ENCODE peak calls at places on chromosomes 12 and 14, in nine cellular contexts. K, J, M, X, L, C, Y, H and Z are unnamed samples.

GRCh38 chr12:27780612-27781408 is 774 bp upstream of the MANSC4 start:
- DNase-seq in K (peak), J (peak), M (peak), X (peak), L (no peak), C (peak), Y (no peak), H (peak), Z (no peak)

GRCh38 chr12:117212563-117213190 is 22.4 kb upstream of the FBXO21 start:
- DNase-seq in K (peak), J (peak), M (peak), X (peak), L (no peak), C (peak), Y (peak), H (peak), Z (peak)

GRCh38 chr14:86153480-86153879 is 623.5 kb downstream of the FLRT2 start:
- DNase-seq in K (no peak), J (no peak), M (no peak), X (peak), L (no peak), C (no peak), Y (no peak), H (no peak), Z (no peak)

GRCh38 chr14:73231874-73232851 is 5.1 kb upstream of the PAPLN start:
- DNase-seq in K (peak), J (no peak), M (no peak), X (peak), L (no peak), C (no peak), Y (no peak), H (no peak), Z (no peak)

GRCh38 chr14:93994919-93995682 is 2.0 kb upstream of the CCDC197 start:
- DNase-seq in K (no peak), J (peak), M (peak), X (no peak), L (no peak), C (no peak), Y (no peak), H (peak), Z (no peak)

GRCh38 chr14:102822311-102822863 is 45.1 kb downstream of the TRAF3 start:
- DNase-seq in K (no peak), J (peak), M (no peak), X (no peak), L (no peak), C (no peak), Y (no peak), H (no peak), Z (no peak)

GRCh38 chr12:46073321-46073720 is 82.9 kb upstream of the SCAF11 start:
- DNase-seq in K (no peak), J (no peak), M (no peak), X (no peak), L (no peak), C (no peak), Y (no peak), H (no peak), Z (no peak)

GRCh38 chr14:34693228-34693939 is 21.0 kb downstream of the CFL2 start:
- DNase-seq in K (no peak), J (peak), M (no peak), X (peak), L (no peak), C (peak), Y (no peak), H (peak), Z (no peak)

GRCh38 chr12:75727577-75727976 is 216.2 kb upstream of the KRR1 start:
- DNase-seq in K (no peak), J (no peak), M (no peak), X (peak), L (no peak), C (no peak), Y (no peak), H (no peak), Z (no peak)

GRCh38 chr12:3463927-3464326 is 27.1 kb upstream of the PRMT8 start:
- DNase-seq in K (peak), J (no peak), M (no peak), X (no peak), L (no peak), C (no peak), Y (no peak), H (no peak), Z (no peak)

GRCh38 chr12:58871557-58871956 is 48.7 kb downstream of the LRIG3 start:
- DNase-seq in K (no peak), J (no peak), M (peak), X (no peak), L (no peak), C (no peak), Y (no peak), H (no peak), Z (no peak)

GRCh38 chr14:55814064-55814463 is 234.1 kb downstream of the KTN1 start:
- DNase-seq in K (no peak), J (peak), M (no peak), X (no peak), L (no peak), C (no peak), Y (no peak), H (no peak), Z (no peak)

GRCh38 chr12:57112492-57113294 is 1.5 kb upstream of the STAT6 start:
- DNase-seq in K (no peak), J (no peak), M (no peak), X (no peak), L (no peak), C (no peak), Y (no peak), H (no peak), Z (no peak)

GRCh38 chr12:27525373-27525772 is 1.4 kb downstream of the PPFIBP1 start:
- DNase-seq in K (no peak), J (peak), M (peak), X (peak), L (no peak), C (no peak), Y (no peak), H (no peak), Z (no peak)

GRCh38 chr14:76947078-76947837 is 81.2 kb downstream of the IRF2BPL start:
- DNase-seq in K (peak), J (peak), M (peak), X (peak), L (peak), C (peak), Y (no peak), H (peak), Z (peak)

GRCh38 chr12:1660304-1661187 is 30.3 kb upstream of the ADIPOR2 start:
- DNase-seq in K (peak), J (peak), M (no peak), X (no peak), L (peak), C (peak), Y (no peak), H (peak), Z (no peak)

DNA sequence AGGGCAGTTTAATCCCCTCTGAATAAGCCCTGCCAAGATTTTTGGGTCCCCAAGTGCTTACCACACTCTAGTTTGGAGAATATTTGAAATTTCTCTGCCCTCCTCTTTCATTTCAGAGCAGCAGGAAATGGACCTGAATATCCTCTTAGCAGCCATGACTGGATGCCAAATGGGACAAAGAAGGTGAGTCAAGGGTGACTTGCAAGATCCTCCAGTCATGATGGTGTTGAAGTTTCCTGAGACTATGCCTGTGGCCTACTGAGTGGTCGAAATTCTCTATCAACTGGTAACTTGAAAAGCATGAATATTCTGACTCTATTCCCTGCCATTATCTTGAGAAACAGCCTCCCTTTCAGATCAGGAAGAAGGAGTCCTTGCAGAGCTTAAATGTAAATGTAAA is 1674.7 kb upstream of the SEL1L start:
- DNase-seq in K (no peak), J (no peak), M (no peak), X (no peak), L (no peak), C (no peak), Y (no peak), H (no peak), Z (no peak)
- TF ChIP-seq CTCF in K (no peak), J (no peak), M (no peak), X (no peak), L (no peak), C (no peak), Y (no peak), H (no peak), Z (no peak)

DNA sequence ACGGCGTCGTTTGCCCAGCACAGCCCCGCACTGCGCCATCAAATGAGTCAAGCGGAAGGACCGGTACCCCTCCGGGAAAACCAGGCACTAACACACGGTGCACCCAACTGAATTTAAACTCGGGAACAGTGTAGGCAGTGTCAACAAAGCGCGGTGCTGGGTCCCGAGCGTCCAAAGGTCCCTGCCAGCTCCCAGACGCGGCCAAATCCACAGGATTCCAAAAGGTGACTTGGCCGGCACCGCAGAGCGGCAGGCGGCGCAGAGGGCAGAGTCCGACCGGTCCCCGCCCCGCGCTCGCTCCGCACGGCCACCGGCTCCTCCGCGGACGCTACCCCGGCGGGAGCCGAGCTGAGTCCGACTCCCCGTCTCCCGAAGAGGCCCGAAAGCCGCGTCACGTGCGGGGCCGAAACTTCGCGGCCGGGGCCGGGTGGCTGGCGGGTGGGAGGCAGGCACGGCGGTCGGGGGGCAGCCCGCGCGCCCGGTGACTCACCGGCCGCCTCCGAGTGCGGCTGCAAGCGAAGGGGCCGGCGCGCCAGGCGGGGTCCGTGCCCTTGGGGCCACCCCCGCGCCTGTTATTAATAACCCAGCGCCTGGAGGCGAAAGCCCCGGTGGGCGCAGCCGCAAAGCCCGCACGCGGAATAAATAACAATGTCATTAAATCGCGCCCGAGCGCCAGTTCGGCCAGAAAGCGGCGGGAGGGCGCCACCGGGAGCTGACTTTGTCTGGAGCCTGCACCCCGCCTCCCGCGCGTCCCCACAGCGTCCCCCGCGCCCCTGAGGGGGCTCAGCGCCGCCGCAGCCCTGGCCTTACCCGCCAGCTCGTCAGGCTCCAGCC is 823 bp downstream of the DENND5B start:
- DNase-seq in K (peak), J (peak), M (peak), X (peak), L (peak), C (peak), Y (peak), H (peak), Z (peak)
- TF ChIP-seq CTCF in K (no peak), J (no peak), M (peak), X (no peak), L (no peak), C (no peak), Y (no peak), H (no peak), Z (no peak)

GRCh38 chr12:106345739-106346138 is 11.8 kb upstream of the POLR3B start:
- DNase-seq in K (no peak), J (peak), M (peak), X (peak), L (no peak), C (peak), Y (peak), H (peak), Z (no peak)

GRCh38 chr12:106342397-106343212 is 14.9 kb upstream of the POLR3B start:
- DNase-seq in K (peak), J (peak), M (peak), X (no peak), L (peak), C (peak), Y (peak), H (peak), Z (no peak)

GRCh38 chr12:106348411-106348810 is 9.1 kb upstream of the POLR3B start:
- DNase-seq in K (no peak), J (no peak), M (no peak), X (no peak), L (no peak), C (no peak), Y (no peak), H (no peak), Z (no peak)

GRCh38 chr12:106341086-106341879 is 16.3 kb upstream of the POLR3B start:
- DNase-seq in K (no peak), J (no peak), M (peak), X (no peak), L (no peak), C (no peak), Y (no peak), H (no peak), Z (no peak)

DNA sequence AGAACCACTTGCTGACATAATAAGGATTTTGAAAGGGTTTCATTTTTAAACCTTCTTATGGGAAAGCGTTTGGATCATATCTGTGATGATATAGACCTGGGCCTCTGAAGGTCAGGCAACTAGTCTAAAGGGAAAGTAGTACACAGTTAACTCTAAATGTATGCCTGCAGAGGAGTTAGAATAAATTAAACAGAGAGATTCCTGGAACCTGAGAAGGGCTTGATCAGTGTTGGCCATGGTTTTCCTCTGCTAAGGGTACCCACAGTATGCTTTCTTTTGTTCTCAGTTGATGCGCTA is 14.4 kb upstream of the POLR3B start:
- DNase-seq in K (no peak), J (no peak), M (no peak), X (no peak), L (no peak), C (no peak), Y (no peak), H (no peak), Z (no peak)
- TF ChIP-seq CTCF in K (no peak), J (no peak), M (no peak), X (no peak), L (no peak), C (no peak), Y (no peak), H (no peak), Z (no peak)

GRCh38 chr14:51846631-51847488 is 13.6 kb upstream of the GNG2 start:
- DNase-seq in K (peak), J (peak), M (no peak), X (peak), L (peak), C (peak), Y (no peak), H (peak), Z (peak)

GRCh38 chr14:51847489-51847796 is 13.0 kb upstream of the GNG2 start:
- DNase-seq in K (no peak), J (no peak), M (no peak), X (no peak), L (no peak), C (no peak), Y (no peak), H (no peak), Z (no peak)

GRCh38 chr14:51845811-51846210 is 14.6 kb upstream of the GNG2 start:
- DNase-seq in K (no peak), J (peak), M (no peak), X (no peak), L (no peak), C (no peak), Y (no peak), H (no peak), Z (no peak)

GRCh38 chr14:51848120-51848519 is 12.3 kb upstream of the GNG2 start:
- DNase-seq in K (no peak), J (peak), M (no peak), X (no peak), L (no peak), C (no peak), Y (no peak), H (no peak), Z (no peak)

DNA sequence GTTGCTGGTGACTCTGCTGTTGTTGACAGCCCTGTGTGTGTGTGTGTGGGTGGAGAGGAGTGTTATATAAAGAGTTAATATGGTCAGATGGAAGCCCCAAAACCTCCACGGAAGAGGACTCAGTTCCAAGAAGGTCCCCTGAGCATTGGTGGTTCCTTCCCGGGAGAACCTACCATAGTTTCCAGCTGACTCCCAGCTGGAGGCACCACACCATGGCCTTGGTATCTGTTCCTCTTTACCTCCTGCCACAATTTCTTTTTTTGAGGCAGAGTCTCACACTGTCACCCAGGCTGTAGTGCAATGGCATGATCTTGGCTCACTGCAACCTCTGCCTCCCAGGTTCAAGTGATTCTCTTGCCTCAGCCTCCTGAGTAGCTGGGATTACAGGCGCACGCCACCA is 15.9 kb upstream of the GNG2 start:
- DNase-seq in K (no peak), J (no peak), M (no peak), X (no peak), L (no peak), C (no peak), Y (no peak), H (no peak), Z (peak)
- TF ChIP-seq CTCF in K (no peak), J (no peak), M (no peak), X (no peak), L (no peak), C (no peak), Y (no peak), H (no peak), Z (no peak)

DNA sequence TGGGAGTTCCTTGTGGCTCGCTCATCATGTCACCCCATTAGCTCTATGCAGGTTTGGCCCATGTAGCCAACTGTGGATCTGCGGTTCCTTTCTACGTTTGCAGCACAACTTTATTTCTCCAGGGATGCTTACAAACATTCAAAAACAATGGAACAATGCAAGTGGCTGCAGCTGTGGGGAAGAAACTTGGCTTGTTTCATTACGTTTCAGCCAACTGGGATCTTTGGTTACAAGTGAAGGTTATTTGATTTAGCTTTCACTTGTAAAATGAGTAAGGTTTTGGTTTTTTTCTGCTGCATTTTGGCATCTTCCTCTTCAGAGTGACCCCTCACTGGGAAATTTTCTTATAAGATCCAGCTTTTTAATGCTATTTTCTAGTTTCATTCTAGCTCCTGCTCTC is 105.9 kb downstream of the PLXNC1 start:
- DNase-seq in K (no peak), J (peak), M (no peak), X (no peak), L (no peak), C (no peak), Y (no peak), H (no peak), Z (no peak)
- TF ChIP-seq CTCF in K (no peak), J (no peak), M (no peak), X (no peak), L (no peak), C (no peak), Y (no peak), H (no peak), Z (no peak)

GRCh38 chr12:88111074-88111652 is 30.7 kb downstream of the CEP290 start:
- DNase-seq in K (no peak), J (peak), M (peak), X (peak), L (no peak), C (no peak), Y (peak), H (no peak), Z (no peak)
- TF ChIP-seq CTCF in K (no peak), J (peak), M (peak), X (peak), L (peak), C (peak), Y (no peak), H (peak), Z (no peak)